ENCODE peak calls at places on chromosomes 3 and 15, in five cellular contexts. One of them, this sample, is unnamed.

GRCh38 chr3:16145176-16145575 is 29.3 kb upstream of the GALNT15 start:
- DNase-seq in retina: no peak
- DNase-seq in activated T-cell treated with anti-CD3 and anti-CD28 coated beads for 24 hours: no peak
- DNase-seq in DMS153: no peak
- DNase-seq in endothelial cell: no peak
- DNase-seq in this sample: no peak

GRCh38 chr3:179801831-179802230 is 149.0 kb downstream of the USP13 start:
- DNase-seq in retina: no peak
- DNase-seq in activated T-cell treated with anti-CD3 and anti-CD28 coated beads for 24 hours: no peak
- DNase-seq in DMS153: no peak
- DNase-seq in endothelial cell: no peak
- DNase-seq in this sample: peak; percentile 20

GRCh38 chr15:89770041-89770440 is 6.1 kb upstream of the MESP2 start:
- DNase-seq in retina: no peak
- DNase-seq in activated T-cell treated with anti-CD3 and anti-CD28 coated beads for 24 hours: no peak
- DNase-seq in DMS153: no peak
- DNase-seq in endothelial cell: no peak
- DNase-seq in this sample: peak; percentile 80

GRCh38 chr3:45538641-45538986 is 55.9 kb upstream of the LIMD1 start:
- DNase-seq in retina: no peak
- DNase-seq in activated T-cell treated with anti-CD3 and anti-CD28 coated beads for 24 hours: no peak
- DNase-seq in DMS153: no peak
- DNase-seq in endothelial cell: no peak
- DNase-seq in this sample: no peak

GRCh38 chr3:65406470-65406869 is 632.2 kb downstream of the MAGI1 start:
- DNase-seq in retina: no peak
- DNase-seq in activated T-cell treated with anti-CD3 and anti-CD28 coated beads for 24 hours: no peak
- DNase-seq in DMS153: no peak
- DNase-seq in endothelial cell: no peak
- DNase-seq in this sample: peak; percentile 27

GRCh38 chr3:129439381-129439816 is 349 bp downstream of the MBD4 start:
- DNase-seq in retina: no peak
- DNase-seq in activated T-cell treated with anti-CD3 and anti-CD28 coated beads for 24 hours: peak; percentile 23
- DNase-seq in DMS153: no peak
- DNase-seq in endothelial cell: no peak
- DNase-seq in this sample: peak; percentile 34

GRCh38 chr3:30626443-30627181 is 20.2 kb downstream of the TGFBR2 start:
- DNase-seq in retina: no peak
- DNase-seq in activated T-cell treated with anti-CD3 and anti-CD28 coated beads for 24 hours: no peak
- DNase-seq in DMS153: no peak
- DNase-seq in endothelial cell: no peak
- DNase-seq in this sample: peak; percentile 77

GRCh38 chr3:134666466-134666865 is 15.6 kb upstream of the KY start:
- DNase-seq in retina: no peak
- DNase-seq in activated T-cell treated with anti-CD3 and anti-CD28 coated beads for 24 hours: no peak
- DNase-seq in DMS153: no peak
- DNase-seq in endothelial cell: no peak
- DNase-seq in this sample: peak; percentile 72

GRCh38 chr3:31610700-31611275 is 78.1 kb downstream of the STT3B start:
- DNase-seq in retina: no peak
- DNase-seq in activated T-cell treated with anti-CD3 and anti-CD28 coated beads for 24 hours: no peak
- DNase-seq in DMS153: no peak
- DNase-seq in endothelial cell: peak; percentile 14
- DNase-seq in this sample: peak; percentile 59

GRCh38 chr15:31488437-31489204 is 162.0 kb downstream of the KLF13 start:
- DNase-seq in retina: peak; percentile 87
- DNase-seq in activated T-cell treated with anti-CD3 and anti-CD28 coated beads for 24 hours: peak; percentile 24
- DNase-seq in DMS153: peak; percentile 35
- DNase-seq in endothelial cell: peak; percentile 48
- DNase-seq in this sample: peak; percentile 88

GRCh38 chr3:172525116-172525613 is 1.9 kb upstream of the TNFSF10 start:
- DNase-seq in retina: no peak
- DNase-seq in activated T-cell treated with anti-CD3 and anti-CD28 coated beads for 24 hours: no peak
- DNase-seq in DMS153: no peak
- DNase-seq in endothelial cell: no peak
- DNase-seq in this sample: no peak

GRCh38 chr3:128546646-128547045 is 53.6 kb upstream of the GATA2 start:
- DNase-seq in retina: no peak
- DNase-seq in activated T-cell treated with anti-CD3 and anti-CD28 coated beads for 24 hours: no peak
- DNase-seq in DMS153: no peak
- DNase-seq in endothelial cell: no peak
- DNase-seq in this sample: no peak